ENCODE peak calls at places on chromosomes 16 and 17, in six cellular contexts. One of them, this sample, is unnamed.

GRCh38 chr17:7004398-7005253 is 7.8 kb upstream of the RNASEK start:
- DNase-seq in MM.1S: peak; percentile 72
- DNase-seq in GM23248: peak; percentile 74
- DNase-seq in SK-N-SH: peak; percentile 70
- DNase-seq in Karpas-422: peak; percentile 92
- DNase-seq in HCT116: peak; percentile 56
- DNase-seq in this sample: peak; percentile 82

GRCh38 chr16:65698943-65699342 is 577.1 kb upstream of the CDH11 start:
- DNase-seq in Karpas-422: no peak
- DNase-seq in SK-N-SH: no peak
- DNase-seq in MM.1S: no peak
- DNase-seq in HCT116: no peak
- DNase-seq in GM23248: peak; percentile 22
- DNase-seq in this sample: no peak

GRCh38 chr17:40075216-40076100 is 12.7 kb downstream of the THRA start:
- DNase-seq in HCT116: no peak
- DNase-seq in MM.1S: peak; percentile 60
- DNase-seq in GM23248: peak; percentile 61
- DNase-seq in SK-N-SH: peak; percentile 83
- DNase-seq in Karpas-422: peak; percentile 85
- DNase-seq in this sample: peak; percentile 63

GRCh38 chr16:48405907-48406306 is 20.7 kb upstream of the SIAH1 start:
- DNase-seq in GM23248: no peak
- DNase-seq in SK-N-SH: no peak
- DNase-seq in Karpas-422: no peak
- DNase-seq in HCT116: no peak
- DNase-seq in MM.1S: no peak
- DNase-seq in this sample: no peak

GRCh38 chr17:1447061-1447460 is 9.0 kb downstream of the CRK start:
- DNase-seq in SK-N-SH: no peak
- DNase-seq in Karpas-422: peak; percentile 28
- DNase-seq in MM.1S: no peak
- DNase-seq in GM23248: no peak
- DNase-seq in HCT116: no peak
- DNase-seq in this sample: no peak

GRCh38 chr16:27511657-27512056 is 38.1 kb downstream of the GTF3C1 start:
- DNase-seq in MM.1S: no peak
- DNase-seq in Karpas-422: no peak
- DNase-seq in SK-N-SH: no peak
- DNase-seq in GM23248: no peak
- DNase-seq in HCT116: no peak
- DNase-seq in this sample: no peak

GRCh38 chr17:32240745-32241144 is 24.9 kb upstream of the RHBDL3 start:
- DNase-seq in Karpas-422: no peak
- DNase-seq in GM23248: peak; percentile 32
- DNase-seq in MM.1S: no peak
- DNase-seq in HCT116: no peak
- DNase-seq in SK-N-SH: no peak
- DNase-seq in this sample: no peak

GRCh38 chr16:70703835-70704381 is 18.1 kb upstream of the MTSS2 start:
- DNase-seq in SK-N-SH: no peak
- DNase-seq in HCT116: no peak
- DNase-seq in MM.1S: no peak
- DNase-seq in Karpas-422: no peak
- DNase-seq in GM23248: no peak
- DNase-seq in this sample: no peak

GRCh38 chr17:49361129-49361901 is 735 bp downstream of the ZNF652 start:
- DNase-seq in MM.1S: peak; percentile 87
- DNase-seq in HCT116: no peak
- DNase-seq in Karpas-422: peak; percentile 94
- DNase-seq in GM23248: peak; percentile 64
- DNase-seq in SK-N-SH: peak; percentile 73
- DNase-seq in this sample: peak; percentile 77

GRCh38 chr16:84513111-84514065 is 8.9 kb upstream of the MEAK7 start:
- DNase-seq in Karpas-422: no peak
- DNase-seq in SK-N-SH: no peak
- DNase-seq in HCT116: no peak
- DNase-seq in GM23248: peak; percentile 52
- DNase-seq in MM.1S: no peak
- DNase-seq in this sample: no peak

GRCh38 chr17:79749156-79749815 is 18.5 kb downstream of the ENPP7 start:
- DNase-seq in SK-N-SH: no peak
- DNase-seq in MM.1S: no peak
- DNase-seq in Karpas-422: no peak
- DNase-seq in GM23248: peak; percentile 89
- DNase-seq in HCT116: no peak
- DNase-seq in this sample: peak; percentile 76

GRCh38 chr16:72388007-72388406 is 216.1 kb upstream of the PMFBP1 start:
- DNase-seq in GM23248: no peak
- DNase-seq in SK-N-SH: no peak
- DNase-seq in HCT116: no peak
- DNase-seq in Karpas-422: no peak
- DNase-seq in MM.1S: no peak
- DNase-seq in this sample: no peak

GRCh38 chr16:55169780-55170179 is 154.2 kb upstream of the IRX6 start:
- DNase-seq in GM23248: no peak
- DNase-seq in SK-N-SH: no peak
- DNase-seq in MM.1S: no peak
- DNase-seq in HCT116: no peak
- DNase-seq in Karpas-422: no peak
- DNase-seq in this sample: no peak

GRCh38 chr16:17414421-17414820 is 56.3 kb downstream of the XYLT1 start:
- DNase-seq in Karpas-422: peak; percentile 59
- DNase-seq in MM.1S: no peak
- DNase-seq in HCT116: no peak
- DNase-seq in GM23248: no peak
- DNase-seq in SK-N-SH: no peak
- DNase-seq in this sample: no peak

GRCh38 chr17:82240506-82241182 is 11.8 kb downstream of the SLC16A3 start:
- DNase-seq in GM23248: no peak
- DNase-seq in SK-N-SH: no peak
- DNase-seq in MM.1S: no peak
- DNase-seq in HCT116: no peak
- DNase-seq in Karpas-422: no peak
- DNase-seq in this sample: no peak

GRCh38 chr17:64277831-64278562 is 14.9 kb upstream of the TEX2 start:
- DNase-seq in SK-N-SH: no peak
- DNase-seq in HCT116: no peak
- DNase-seq in GM23248: peak; percentile 22
- DNase-seq in Karpas-422: no peak
- DNase-seq in MM.1S: no peak
- DNase-seq in this sample: no peak

GRCh38 chr17:81190591-81190990 is 24.6 kb upstream of the AATK start:
- DNase-seq in SK-N-SH: no peak
- DNase-seq in Karpas-422: no peak
- DNase-seq in HCT116: no peak
- DNase-seq in GM23248: no peak
- DNase-seq in MM.1S: no peak
- DNase-seq in this sample: no peak

GRCh38 chr17:34154916-34155730 is 100.0 kb upstream of the CCL2 start:
- DNase-seq in GM23248: no peak
- DNase-seq in SK-N-SH: peak; percentile 21
- DNase-seq in Karpas-422: no peak
- DNase-seq in HCT116: no peak
- DNase-seq in MM.1S: no peak
- DNase-seq in this sample: no peak

GRCh38 chr17:8122923-8123694 is 797 bp downstream of the HES7 start:
- DNase-seq in HCT116: no peak
- DNase-seq in Karpas-422: peak; percentile 57
- DNase-seq in GM23248: peak; percentile 70
- DNase-seq in MM.1S: peak; percentile 58
- DNase-seq in SK-N-SH: peak; percentile 48
- DNase-seq in this sample: peak; percentile 16

GRCh38 chr17:13885953-13886889 is 183.1 kb upstream of the COX10 start:
- DNase-seq in SK-N-SH: no peak
- DNase-seq in GM23248: peak; percentile 17
- DNase-seq in Karpas-422: no peak
- DNase-seq in HCT116: no peak
- DNase-seq in MM.1S: no peak
- DNase-seq in this sample: no peak

GRCh38 chr17:71378741-71379140 is 742.1 kb upstream of the SOX9 start:
- DNase-seq in HCT116: no peak
- DNase-seq in SK-N-SH: no peak
- DNase-seq in MM.1S: no peak
- DNase-seq in GM23248: no peak
- DNase-seq in Karpas-422: no peak
- DNase-seq in this sample: no peak

GRCh38 chr17:71378036-71378435 is 742.8 kb upstream of the SOX9 start:
- DNase-seq in GM23248: peak; percentile 44
- DNase-seq in SK-N-SH: no peak
- DNase-seq in HCT116: no peak
- DNase-seq in Karpas-422: no peak
- DNase-seq in MM.1S: no peak
- DNase-seq in this sample: no peak

GRCh38 chr17:71380535-71380934 is 740.3 kb upstream of the SOX9 start:
- DNase-seq in SK-N-SH: no peak
- DNase-seq in Karpas-422: no peak
- DNase-seq in GM23248: no peak
- DNase-seq in HCT116: no peak
- DNase-seq in MM.1S: no peak
- DNase-seq in this sample: no peak

GRCh38 chr17:71375948-71376347 is 744.9 kb upstream of the SOX9 start:
- DNase-seq in HCT116: no peak
- DNase-seq in Karpas-422: no peak
- DNase-seq in SK-N-SH: no peak
- DNase-seq in MM.1S: no peak
- DNase-seq in GM23248: no peak
- DNase-seq in this sample: no peak

GRCh38 chr17:71379512-71379911 is 741.3 kb upstream of the SOX9 start:
- DNase-seq in GM23248: no peak
- DNase-seq in HCT116: no peak
- DNase-seq in Karpas-422: no peak
- DNase-seq in MM.1S: no peak
- DNase-seq in SK-N-SH: no peak
- DNase-seq in this sample: no peak
- H3K9me2 ChIP-seq in GM23248: no peaks in the 10 kb centered on the region
- H3K9me2 ChIP-seq in HCT116: no peaks in the 10 kb centered on the region
- H3K9me2 ChIP-seq in Karpas-422: no peaks in the 10 kb centered on the region
- H3K9me2 ChIP-seq in MM.1S: no peaks in the 10 kb centered on the region
- H3K9me2 ChIP-seq in SK-N-SH: no peaks in the 10 kb centered on the region
- H3K9me2 ChIP-seq in this sample: no peaks in the 10 kb centered on the region

DNA sequence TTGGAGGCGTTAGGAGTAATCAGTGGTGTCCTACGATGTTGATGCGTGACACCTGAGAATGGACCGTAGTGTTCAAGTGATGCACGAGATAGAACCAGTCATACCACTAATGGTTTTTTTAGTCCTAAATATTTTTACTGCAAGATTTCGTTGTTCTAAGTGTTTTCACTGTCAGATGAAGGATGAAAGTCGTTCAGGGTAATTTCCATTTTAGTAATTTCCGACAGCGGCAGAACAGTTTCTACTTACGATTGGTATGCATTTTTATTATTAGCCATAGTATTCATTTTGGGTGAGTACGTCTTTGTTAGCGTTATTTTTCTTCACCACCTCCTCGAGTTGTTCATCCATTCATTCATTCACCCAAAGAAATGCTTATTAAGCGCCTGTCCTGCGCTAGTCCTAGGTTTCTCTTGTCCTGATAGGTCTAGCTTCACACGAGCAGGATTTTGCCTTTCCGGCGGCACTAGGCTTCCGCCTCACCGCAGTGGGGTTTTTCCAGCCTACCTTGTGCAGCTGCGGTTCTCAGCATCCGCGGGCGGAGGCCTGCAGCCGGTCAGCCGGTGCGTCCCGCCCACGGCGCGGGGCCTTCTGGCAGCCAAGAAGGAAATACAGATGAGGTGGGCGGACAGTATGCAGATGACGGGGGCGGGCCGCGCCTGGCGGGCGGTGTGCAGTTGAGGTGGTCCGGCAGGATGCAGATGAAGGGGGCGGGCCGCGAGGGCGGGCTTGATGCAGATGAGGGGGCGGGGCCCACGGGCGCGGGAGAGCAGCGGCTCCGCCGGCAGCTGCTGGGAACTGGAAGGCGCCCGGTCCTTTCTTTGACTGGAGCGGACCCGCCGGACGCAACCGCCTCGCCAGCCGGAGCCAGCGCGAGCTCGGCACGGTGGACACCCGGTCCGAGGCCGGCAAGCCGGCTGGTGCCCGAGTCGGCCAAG is 146.4 kb downstream of the SPECC1 start:
- DNase-seq in GM23248: peak; percentile 83
- DNase-seq in Karpas-422: peak; percentile 96
- DNase-seq in HCT116: peak; percentile 87
- DNase-seq in SK-N-SH: peak; percentile 99
- DNase-seq in MM.1S: peak; percentile 99
- DNase-seq in this sample: peak; percentile 99
- H3K9ac ChIP-seq in GM23248: peak overlapping the region; percentile 57
- H3K9ac ChIP-seq in Karpas-422: peak overlapping the region; percentile 31
- H3K9ac ChIP-seq in HCT116: peak overlapping the region; percentile 81
- H3K9ac ChIP-seq in SK-N-SH: peak overlapping the region; percentile 62
- H3K9ac ChIP-seq in MM.1S: peak overlapping the region; percentile 66
- H3K9ac ChIP-seq in this sample: peak overlapping the region; percentile 58

GRCh38 chr16:88597856-88598491 is 27.8 kb downstream of the ZC3H18 start:
- DNase-seq in GM23248: no peak
- DNase-seq in Karpas-422: no peak
- DNase-seq in HCT116: no peak
- DNase-seq in SK-N-SH: no peak
- DNase-seq in MM.1S: peak; percentile 58
- DNase-seq in this sample: no peak
- H3K9me2 ChIP-seq in GM23248: no peaks in the 10 kb centered on the region
- H3K9me2 ChIP-seq in Karpas-422: no peaks in the 10 kb centered on the region
- H3K9me2 ChIP-seq in HCT116: no peaks in the 10 kb centered on the region
- H3K9me2 ChIP-seq in SK-N-SH: no peaks in the 10 kb centered on the region
- H3K9me2 ChIP-seq in MM.1S: no peaks in the 10 kb centered on the region
- H3K9me2 ChIP-seq in this sample: no peaks in the 10 kb centered on the region

GRCh38 chr17:45578516-45579455 is 88.3 kb upstream of the PLEKHM1 start:
- DNase-seq in MM.1S: no peak
- DNase-seq in SK-N-SH: no peak
- DNase-seq in Karpas-422: peak; percentile 42
- DNase-seq in HCT116: no peak
- DNase-seq in GM23248: no peak
- DNase-seq in this sample: no peak

GRCh38 chr17:45584092-45585036 is 93.8 kb upstream of the PLEKHM1 start:
- DNase-seq in Karpas-422: peak; percentile 95
- DNase-seq in MM.1S: peak; percentile 92
- DNase-seq in SK-N-SH: peak; percentile 83
- DNase-seq in GM23248: peak; percentile 78
- DNase-seq in HCT116: peak; percentile 39
- DNase-seq in this sample: peak; percentile 91

GRCh38 chr17:45579529-45580495 is 89.3 kb upstream of the PLEKHM1 start:
- DNase-seq in Karpas-422: no peak
- DNase-seq in HCT116: no peak
- DNase-seq in GM23248: no peak
- DNase-seq in MM.1S: no peak
- DNase-seq in SK-N-SH: no peak
- DNase-seq in this sample: no peak

GRCh38 chr17:45580914-45581313 is 90.4 kb upstream of the PLEKHM1 start:
- DNase-seq in SK-N-SH: no peak
- DNase-seq in Karpas-422: peak; percentile 50
- DNase-seq in HCT116: no peak
- DNase-seq in MM.1S: no peak
- DNase-seq in GM23248: no peak
- DNase-seq in this sample: no peak

GRCh38 chr17:45581860-45582259 is 91.3 kb upstream of the PLEKHM1 start:
- DNase-seq in HCT116: no peak
- DNase-seq in SK-N-SH: no peak
- DNase-seq in Karpas-422: peak; percentile 36
- DNase-seq in MM.1S: no peak
- DNase-seq in GM23248: no peak
- DNase-seq in this sample: no peak
- H3K9ac ChIP-seq in HCT116: no peak overlapping the region
- H3K9ac ChIP-seq in SK-N-SH: no peak overlapping the region
- H3K9ac ChIP-seq in Karpas-422: no peak overlapping the region
- H3K9ac ChIP-seq in MM.1S: no peak overlapping the region
- H3K9ac ChIP-seq in GM23248: no peak overlapping the region
- H3K9ac ChIP-seq in this sample: no peak overlapping the region

This sample was measured in PC-3.